ENCODE peak calls at places on chromosomes 3 and 15, in ten cellular contexts. One of them, this sample, is unnamed.

GRCh38 chr15:67501177-67501835 is 19.6 kb upstream of the C15orf61 start:
- DNase-seq in upper lobe of left lung: no peak
- DNase-seq in ACHN: peak
- DNase-seq in GM12878: no peak
- DNase-seq in activated CD4-positive, CD25-positive, alpha-beta regulatory T cell treated with anti-CD3 and anti-CD28 coated beads, Interleukin-2, amount 50 U/mL, for 16 hours: no peak
- DNase-seq in fibroblast of lung: peak
- DNase-seq in EL: peak
- DNase-seq in GM06990: no peak
- DNase-seq in activated T-cell treated with anti-CD3 and anti-CD28 coated beads, Interleukin-2, amount 50 U/mL, for 72 hours: no peak
- DNase-seq in ELR: peak
- DNase-seq in this sample: peak

GRCh38 chr3:170440346-170440745 is 21.7 kb downstream of the CLDN11 start:
- DNase-seq in upper lobe of left lung: no peak
- DNase-seq in ACHN: peak
- DNase-seq in GM12878: no peak
- DNase-seq in activated CD4-positive, CD25-positive, alpha-beta regulatory T cell treated with anti-CD3 and anti-CD28 coated beads, Interleukin-2, amount 50 U/mL, for 16 hours: no peak
- DNase-seq in fibroblast of lung: peak
- DNase-seq in EL: peak
- DNase-seq in GM06990: no peak
- DNase-seq in activated T-cell treated with anti-CD3 and anti-CD28 coated beads, Interleukin-2, amount 50 U/mL, for 72 hours: no peak
- DNase-seq in ELR: peak
- DNase-seq in this sample: peak

GRCh38 chr15:94070341-94071275 is 160.8 kb upstream of the MCTP2 start:
- DNase-seq in upper lobe of left lung: peak
- DNase-seq in ACHN: no peak
- DNase-seq in GM12878: no peak
- DNase-seq in activated CD4-positive, CD25-positive, alpha-beta regulatory T cell treated with anti-CD3 and anti-CD28 coated beads, Interleukin-2, amount 50 U/mL, for 16 hours: no peak
- DNase-seq in fibroblast of lung: peak
- DNase-seq in EL: peak
- DNase-seq in GM06990: no peak
- DNase-seq in activated T-cell treated with anti-CD3 and anti-CD28 coated beads, Interleukin-2, amount 50 U/mL, for 72 hours: no peak
- DNase-seq in ELR: peak
- DNase-seq in this sample: no peak

GRCh38 chr15:45164914-45165313 is 22.9 kb downstream of the SHF start:
- DNase-seq in upper lobe of left lung: no peak
- DNase-seq in ACHN: no peak
- DNase-seq in GM12878: no peak
- DNase-seq in activated CD4-positive, CD25-positive, alpha-beta regulatory T cell treated with anti-CD3 and anti-CD28 coated beads, Interleukin-2, amount 50 U/mL, for 16 hours: no peak
- DNase-seq in fibroblast of lung: no peak
- DNase-seq in EL: no peak
- DNase-seq in GM06990: no peak
- DNase-seq in activated T-cell treated with anti-CD3 and anti-CD28 coated beads, Interleukin-2, amount 50 U/mL, for 72 hours: no peak
- DNase-seq in ELR: no peak
- DNase-seq in this sample: no peak

GRCh38 chr3:193872265-193872753 is 263.6 kb upstream of the HES1 start:
- DNase-seq in upper lobe of left lung: peak
- DNase-seq in ACHN: peak
- DNase-seq in GM12878: no peak
- DNase-seq in activated CD4-positive, CD25-positive, alpha-beta regulatory T cell treated with anti-CD3 and anti-CD28 coated beads, Interleukin-2, amount 50 U/mL, for 16 hours: no peak
- DNase-seq in fibroblast of lung: peak
- DNase-seq in EL: peak
- DNase-seq in GM06990: no peak
- DNase-seq in activated T-cell treated with anti-CD3 and anti-CD28 coated beads, Interleukin-2, amount 50 U/mL, for 72 hours: peak
- DNase-seq in ELR: peak
- DNase-seq in this sample: peak

GRCh38 chr3:151775314-151776258 is 38.3 kb upstream of the AADAC start:
- DNase-seq in upper lobe of left lung: no peak
- DNase-seq in ACHN: no peak
- DNase-seq in GM12878: no peak
- DNase-seq in activated CD4-positive, CD25-positive, alpha-beta regulatory T cell treated with anti-CD3 and anti-CD28 coated beads, Interleukin-2, amount 50 U/mL, for 16 hours: no peak
- DNase-seq in fibroblast of lung: no peak
- DNase-seq in EL: no peak
- DNase-seq in GM06990: no peak
- DNase-seq in activated T-cell treated with anti-CD3 and anti-CD28 coated beads, Interleukin-2, amount 50 U/mL, for 72 hours: no peak
- DNase-seq in ELR: no peak
- DNase-seq in this sample: no peak

GRCh38 chr3:90102146-90102545 is 994.7 kb downstream of the EPHA3 start:
- DNase-seq in upper lobe of left lung: no peak
- DNase-seq in ACHN: no peak
- DNase-seq in GM12878: no peak
- DNase-seq in activated CD4-positive, CD25-positive, alpha-beta regulatory T cell treated with anti-CD3 and anti-CD28 coated beads, Interleukin-2, amount 50 U/mL, for 16 hours: no peak
- DNase-seq in fibroblast of lung: no peak
- DNase-seq in EL: no peak
- DNase-seq in GM06990: no peak
- DNase-seq in activated T-cell treated with anti-CD3 and anti-CD28 coated beads, Interleukin-2, amount 50 U/mL, for 72 hours: no peak
- DNase-seq in ELR: no peak
- DNase-seq in this sample: no peak

GRCh38 chr3:37056826-37057225 is 63.5 kb downstream of the MLH1 start:
- DNase-seq in upper lobe of left lung: no peak
- DNase-seq in ACHN: no peak
- DNase-seq in GM12878: no peak
- DNase-seq in activated CD4-positive, CD25-positive, alpha-beta regulatory T cell treated with anti-CD3 and anti-CD28 coated beads, Interleukin-2, amount 50 U/mL, for 16 hours: no peak
- DNase-seq in fibroblast of lung: no peak
- DNase-seq in EL: no peak
- DNase-seq in GM06990: no peak
- DNase-seq in activated T-cell treated with anti-CD3 and anti-CD28 coated beads, Interleukin-2, amount 50 U/mL, for 72 hours: no peak
- DNase-seq in ELR: no peak
- DNase-seq in this sample: peak

GRCh38 chr3:164208846-164209245 is 869.5 kb downstream of the SI start:
- DNase-seq in upper lobe of left lung: no peak
- DNase-seq in ACHN: no peak
- DNase-seq in GM12878: no peak
- DNase-seq in activated CD4-positive, CD25-positive, alpha-beta regulatory T cell treated with anti-CD3 and anti-CD28 coated beads, Interleukin-2, amount 50 U/mL, for 16 hours: no peak
- DNase-seq in fibroblast of lung: no peak
- DNase-seq in EL: no peak
- DNase-seq in GM06990: no peak
- DNase-seq in activated T-cell treated with anti-CD3 and anti-CD28 coated beads, Interleukin-2, amount 50 U/mL, for 72 hours: no peak
- DNase-seq in ELR: peak
- DNase-seq in this sample: no peak

GRCh38 chr3:126997455-126998038 is 14.6 kb downstream of the PLXNA1 start:
- DNase-seq in upper lobe of left lung: no peak
- DNase-seq in ACHN: no peak
- DNase-seq in GM12878: no peak
- DNase-seq in activated CD4-positive, CD25-positive, alpha-beta regulatory T cell treated with anti-CD3 and anti-CD28 coated beads, Interleukin-2, amount 50 U/mL, for 16 hours: no peak
- DNase-seq in fibroblast of lung: no peak
- DNase-seq in EL: no peak
- DNase-seq in GM06990: no peak
- DNase-seq in activated T-cell treated with anti-CD3 and anti-CD28 coated beads, Interleukin-2, amount 50 U/mL, for 72 hours: no peak
- DNase-seq in ELR: no peak
- DNase-seq in this sample: no peak

GRCh38 chr15:77827860-77828259 is 195.1 kb upstream of the LINGO1 start:
- DNase-seq in upper lobe of left lung: no peak
- DNase-seq in ACHN: no peak
- DNase-seq in GM12878: no peak
- DNase-seq in activated CD4-positive, CD25-positive, alpha-beta regulatory T cell treated with anti-CD3 and anti-CD28 coated beads, Interleukin-2, amount 50 U/mL, for 16 hours: no peak
- DNase-seq in fibroblast of lung: no peak
- DNase-seq in EL: no peak
- DNase-seq in GM06990: no peak
- DNase-seq in activated T-cell treated with anti-CD3 and anti-CD28 coated beads, Interleukin-2, amount 50 U/mL, for 72 hours: no peak
- DNase-seq in ELR: no peak
- DNase-seq in this sample: no peak

GRCh38 chr3:8741581-8742355 is 8.2 kb downstream of the CAV3 start:
- DNase-seq in upper lobe of left lung: no peak
- DNase-seq in ACHN: peak
- DNase-seq in GM12878: no peak
- DNase-seq in activated CD4-positive, CD25-positive, alpha-beta regulatory T cell treated with anti-CD3 and anti-CD28 coated beads, Interleukin-2, amount 50 U/mL, for 16 hours: no peak
- DNase-seq in fibroblast of lung: peak
- DNase-seq in EL: peak
- DNase-seq in GM06990: no peak
- DNase-seq in activated T-cell treated with anti-CD3 and anti-CD28 coated beads, Interleukin-2, amount 50 U/mL, for 72 hours: no peak
- DNase-seq in ELR: peak
- DNase-seq in this sample: peak

GRCh38 chr15:87537295-87537694 is 719.2 kb downstream of the NTRK3 start:
- DNase-seq in upper lobe of left lung: no peak
- DNase-seq in ACHN: no peak
- DNase-seq in GM12878: no peak
- DNase-seq in activated CD4-positive, CD25-positive, alpha-beta regulatory T cell treated with anti-CD3 and anti-CD28 coated beads, Interleukin-2, amount 50 U/mL, for 16 hours: no peak
- DNase-seq in fibroblast of lung: peak
- DNase-seq in EL: no peak
- DNase-seq in GM06990: no peak
- DNase-seq in activated T-cell treated with anti-CD3 and anti-CD28 coated beads, Interleukin-2, amount 50 U/mL, for 72 hours: no peak
- DNase-seq in ELR: no peak
- DNase-seq in this sample: no peak

GRCh38 chr15:80999623-81000036 is 1.1 kb upstream of the TLNRD1 start:
- DNase-seq in upper lobe of left lung: peak
- DNase-seq in ACHN: no peak
- DNase-seq in GM12878: no peak
- DNase-seq in activated CD4-positive, CD25-positive, alpha-beta regulatory T cell treated with anti-CD3 and anti-CD28 coated beads, Interleukin-2, amount 50 U/mL, for 16 hours: peak
- DNase-seq in fibroblast of lung: no peak
- DNase-seq in EL: no peak
- DNase-seq in GM06990: peak
- DNase-seq in activated T-cell treated with anti-CD3 and anti-CD28 coated beads, Interleukin-2, amount 50 U/mL, for 72 hours: peak
- DNase-seq in ELR: no peak
- DNase-seq in this sample: no peak

GRCh38 chr15:37093480-37094410 is 6.6 kb downstream of the MEIS2 start:
- DNase-seq in upper lobe of left lung: no peak
- DNase-seq in ACHN: no peak
- DNase-seq in GM12878: no peak
- DNase-seq in activated CD4-positive, CD25-positive, alpha-beta regulatory T cell treated with anti-CD3 and anti-CD28 coated beads, Interleukin-2, amount 50 U/mL, for 16 hours: no peak
- DNase-seq in fibroblast of lung: peak
- DNase-seq in EL: peak
- DNase-seq in GM06990: no peak
- DNase-seq in activated T-cell treated with anti-CD3 and anti-CD28 coated beads, Interleukin-2, amount 50 U/mL, for 72 hours: no peak
- DNase-seq in ELR: peak
- DNase-seq in this sample: peak

GRCh38 chr3:32383136-32383711 is 8.4 kb upstream of the CMTM7 start:
- DNase-seq in upper lobe of left lung: no peak
- DNase-seq in ACHN: no peak
- DNase-seq in GM12878: no peak
- DNase-seq in activated CD4-positive, CD25-positive, alpha-beta regulatory T cell treated with anti-CD3 and anti-CD28 coated beads, Interleukin-2, amount 50 U/mL, for 16 hours: no peak
- DNase-seq in fibroblast of lung: no peak
- DNase-seq in EL: no peak
- DNase-seq in GM06990: no peak
- DNase-seq in activated T-cell treated with anti-CD3 and anti-CD28 coated beads, Interleukin-2, amount 50 U/mL, for 72 hours: no peak
- DNase-seq in ELR: no peak
- DNase-seq in this sample: no peak

GRCh38 chr3:169203631-169204550 is 459.6 kb downstream of the MECOM start:
- DNase-seq in upper lobe of left lung: no peak
- DNase-seq in ACHN: no peak
- DNase-seq in GM12878: no peak
- DNase-seq in activated CD4-positive, CD25-positive, alpha-beta regulatory T cell treated with anti-CD3 and anti-CD28 coated beads, Interleukin-2, amount 50 U/mL, for 16 hours: no peak
- DNase-seq in fibroblast of lung: peak
- DNase-seq in EL: no peak
- DNase-seq in GM06990: no peak
- DNase-seq in activated T-cell treated with anti-CD3 and anti-CD28 coated beads, Interleukin-2, amount 50 U/mL, for 72 hours: no peak
- DNase-seq in ELR: no peak
- DNase-seq in this sample: no peak

GRCh38 chr3:30654269-30654668 is 47.9 kb downstream of the TGFBR2 start:
- DNase-seq in upper lobe of left lung: no peak
- DNase-seq in ACHN: no peak
- DNase-seq in GM12878: no peak
- DNase-seq in activated CD4-positive, CD25-positive, alpha-beta regulatory T cell treated with anti-CD3 and anti-CD28 coated beads, Interleukin-2, amount 50 U/mL, for 16 hours: no peak
- DNase-seq in fibroblast of lung: no peak
- DNase-seq in EL: no peak
- DNase-seq in GM06990: no peak
- DNase-seq in activated T-cell treated with anti-CD3 and anti-CD28 coated beads, Interleukin-2, amount 50 U/mL, for 72 hours: no peak
- DNase-seq in ELR: no peak
- DNase-seq in this sample: no peak

GRCh38 chr15:57747206-57747605 is 40.7 kb downstream of the POLR2M start:
- DNase-seq in upper lobe of left lung: no peak
- DNase-seq in ACHN: no peak
- DNase-seq in GM12878: no peak
- DNase-seq in activated CD4-positive, CD25-positive, alpha-beta regulatory T cell treated with anti-CD3 and anti-CD28 coated beads, Interleukin-2, amount 50 U/mL, for 16 hours: no peak
- DNase-seq in fibroblast of lung: no peak
- DNase-seq in EL: no peak
- DNase-seq in GM06990: no peak
- DNase-seq in activated T-cell treated with anti-CD3 and anti-CD28 coated beads, Interleukin-2, amount 50 U/mL, for 72 hours: peak
- DNase-seq in ELR: no peak
- DNase-seq in this sample: no peak

GRCh38 chr3:42247576-42248027 is 18.4 kb downstream of the CCK start:
- DNase-seq in upper lobe of left lung: peak
- DNase-seq in ACHN: peak
- DNase-seq in GM12878: no peak
- DNase-seq in activated CD4-positive, CD25-positive, alpha-beta regulatory T cell treated with anti-CD3 and anti-CD28 coated beads, Interleukin-2, amount 50 U/mL, for 16 hours: peak
- DNase-seq in fibroblast of lung: peak
- DNase-seq in EL: peak
- DNase-seq in GM06990: peak
- DNase-seq in activated T-cell treated with anti-CD3 and anti-CD28 coated beads, Interleukin-2, amount 50 U/mL, for 72 hours: peak
- DNase-seq in ELR: peak
- DNase-seq in this sample: peak

GRCh38 chr3:161267646-161268045 is 46.5 kb downstream of the NMD3 start:
- DNase-seq in upper lobe of left lung: no peak
- DNase-seq in ACHN: no peak
- DNase-seq in GM12878: no peak
- DNase-seq in activated CD4-positive, CD25-positive, alpha-beta regulatory T cell treated with anti-CD3 and anti-CD28 coated beads, Interleukin-2, amount 50 U/mL, for 16 hours: no peak
- DNase-seq in fibroblast of lung: no peak
- DNase-seq in EL: no peak
- DNase-seq in GM06990: no peak
- DNase-seq in activated T-cell treated with anti-CD3 and anti-CD28 coated beads, Interleukin-2, amount 50 U/mL, for 72 hours: no peak
- DNase-seq in ELR: no peak
- DNase-seq in this sample: no peak

GRCh38 chr15:34799149-34799824 is 3.9 kb upstream of the ACTC1 start:
- DNase-seq in upper lobe of left lung: no peak
- DNase-seq in ACHN: peak
- DNase-seq in GM12878: no peak
- DNase-seq in activated CD4-positive, CD25-positive, alpha-beta regulatory T cell treated with anti-CD3 and anti-CD28 coated beads, Interleukin-2, amount 50 U/mL, for 16 hours: no peak
- DNase-seq in fibroblast of lung: peak
- DNase-seq in EL: peak
- DNase-seq in GM06990: no peak
- DNase-seq in activated T-cell treated with anti-CD3 and anti-CD28 coated beads, Interleukin-2, amount 50 U/mL, for 72 hours: no peak
- DNase-seq in ELR: no peak
- DNase-seq in this sample: no peak

GRCh38 chr3:64867204-64867603 is 179.4 kb upstream of the ADAMTS9 start:
- DNase-seq in upper lobe of left lung: no peak
- DNase-seq in ACHN: no peak
- DNase-seq in GM12878: no peak
- DNase-seq in activated CD4-positive, CD25-positive, alpha-beta regulatory T cell treated with anti-CD3 and anti-CD28 coated beads, Interleukin-2, amount 50 U/mL, for 16 hours: no peak
- DNase-seq in fibroblast of lung: no peak
- DNase-seq in EL: no peak
- DNase-seq in GM06990: no peak
- DNase-seq in activated T-cell treated with anti-CD3 and anti-CD28 coated beads, Interleukin-2, amount 50 U/mL, for 72 hours: no peak
- DNase-seq in ELR: no peak
- DNase-seq in this sample: no peak

GRCh38 chr3:178003756-178004155 is 532.5 kb upstream of the KCNMB2 start:
- DNase-seq in upper lobe of left lung: no peak
- DNase-seq in ACHN: no peak
- DNase-seq in GM12878: no peak
- DNase-seq in activated CD4-positive, CD25-positive, alpha-beta regulatory T cell treated with anti-CD3 and anti-CD28 coated beads, Interleukin-2, amount 50 U/mL, for 16 hours: no peak
- DNase-seq in fibroblast of lung: no peak
- DNase-seq in EL: peak
- DNase-seq in GM06990: no peak
- DNase-seq in activated T-cell treated with anti-CD3 and anti-CD28 coated beads, Interleukin-2, amount 50 U/mL, for 72 hours: no peak
- DNase-seq in ELR: no peak
- DNase-seq in this sample: peak

GRCh38 chr15:65086680-65087111 is 10.2 kb downstream of the KBTBD13 start:
- DNase-seq in upper lobe of left lung: no peak
- DNase-seq in ACHN: no peak
- DNase-seq in GM12878: no peak
- DNase-seq in activated CD4-positive, CD25-positive, alpha-beta regulatory T cell treated with anti-CD3 and anti-CD28 coated beads, Interleukin-2, amount 50 U/mL, for 16 hours: no peak
- DNase-seq in fibroblast of lung: no peak
- DNase-seq in EL: no peak
- DNase-seq in GM06990: no peak
- DNase-seq in activated T-cell treated with anti-CD3 and anti-CD28 coated beads, Interleukin-2, amount 50 U/mL, for 72 hours: no peak
- DNase-seq in ELR: peak
- DNase-seq in this sample: no peak

GRCh38 chr3:157819415-157819814 is 286.8 kb downstream of the SHOX2 start:
- DNase-seq in upper lobe of left lung: no peak
- DNase-seq in ACHN: no peak
- DNase-seq in GM12878: no peak
- DNase-seq in activated CD4-positive, CD25-positive, alpha-beta regulatory T cell treated with anti-CD3 and anti-CD28 coated beads, Interleukin-2, amount 50 U/mL, for 16 hours: no peak
- DNase-seq in fibroblast of lung: no peak
- DNase-seq in EL: no peak
- DNase-seq in GM06990: no peak
- DNase-seq in activated T-cell treated with anti-CD3 and anti-CD28 coated beads, Interleukin-2, amount 50 U/mL, for 72 hours: no peak
- DNase-seq in ELR: no peak
- DNase-seq in this sample: no peak

GRCh38 chr15:95596487-95596886 is 734.0 kb upstream of the NR2F2 start:
- DNase-seq in upper lobe of left lung: no peak
- DNase-seq in ACHN: no peak
- DNase-seq in GM12878: no peak
- DNase-seq in activated CD4-positive, CD25-positive, alpha-beta regulatory T cell treated with anti-CD3 and anti-CD28 coated beads, Interleukin-2, amount 50 U/mL, for 16 hours: no peak
- DNase-seq in fibroblast of lung: no peak
- DNase-seq in EL: no peak
- DNase-seq in GM06990: no peak
- DNase-seq in activated T-cell treated with anti-CD3 and anti-CD28 coated beads, Interleukin-2, amount 50 U/mL, for 72 hours: no peak
- DNase-seq in ELR: no peak
- DNase-seq in this sample: no peak

GRCh38 chr15:40091861-40092415 is 16.7 kb downstream of the BMF start:
- DNase-seq in upper lobe of left lung: no peak
- DNase-seq in ACHN: no peak
- DNase-seq in GM12878: no peak
- DNase-seq in activated CD4-positive, CD25-positive, alpha-beta regulatory T cell treated with anti-CD3 and anti-CD28 coated beads, Interleukin-2, amount 50 U/mL, for 16 hours: no peak
- DNase-seq in fibroblast of lung: no peak
- DNase-seq in EL: no peak
- DNase-seq in GM06990: no peak
- DNase-seq in activated T-cell treated with anti-CD3 and anti-CD28 coated beads, Interleukin-2, amount 50 U/mL, for 72 hours: no peak
- DNase-seq in ELR: no peak
- DNase-seq in this sample: no peak